ENCODE peak calls at places on chromosomes 12 and 14, in five cellular contexts. S is A549, N is endothelial cell of umbilical vein, R is mammary epithelial cell, V is GM23248. K is an unnamed sample.

GRCh38 chr12:112945515-112945914 is 7.2 kb downstream of the OAS3 start:
- DNase-seq in S (no peak), N (no peak), R (no peak), V (no peak), K (no peak)

GRCh38 chr12:53987748-53988147 is 2.8 kb downstream of the HOXC10 start:
- DNase-seq in S (no peak), N (no peak), R (no peak), V (no peak), K (no peak)

GRCh38 chr12:122282066-122282465 is 15.8 kb upstream of the VPS33A start:
- DNase-seq in S (peak; percentile 29), N (peak; percentile 13), R (peak; percentile 21), V (peak; percentile 84), K (no peak)

GRCh38 chr12:82688035-82688501 is 1.4 kb downstream of the TMTC2 start:
- DNase-seq in S (peak; percentile 20), N (peak; percentile 27), R (peak; percentile 15), V (peak; percentile 42), K (peak; percentile 44)

GRCh38 chr14:93033983-93034670 is 81.6 kb downstream of the ITPK1 start:
- DNase-seq in S (no peak), N (no peak), R (no peak), V (no peak), K (peak; percentile 63)

GRCh38 chr12:75550401-75550851 is 39.0 kb upstream of the KRR1 start:
- DNase-seq in S (no peak), N (peak; percentile 71), R (no peak), V (peak; percentile 6), K (no peak)

GRCh38 chr14:61051046-61051445 is 70.0 kb downstream of the SLC38A6 start:
- DNase-seq in S (no peak), N (no peak), R (no peak), V (peak; percentile 41), K (no peak)

GRCh38 chr14:25050494-25051170 is 685 bp upstream of the STXBP6 start:
- DNase-seq in S (no peak), N (peak; percentile 21), R (peak; percentile 58), V (peak; percentile 92), K (no peak)

GRCh38 chr14:91545946-91546716 is 36.0 kb upstream of the PPP4R3A start:
- DNase-seq in S (no peak), N (no peak), R (no peak), V (no peak), K (no peak)

GRCh38 chr14:84760506-84760905 is 769.4 kb upstream of the FLRT2 start:
- DNase-seq in S (no peak), N (no peak), R (no peak), V (no peak), K (no peak)

GRCh38 chr14:81784084-81784483 is 250.4 kb upstream of the SEL1L start:
- DNase-seq in S (no peak), N (no peak), R (no peak), V (no peak), K (no peak)

GRCh38 chr14:55458800-55459577 is 18.6 kb upstream of the TBPL2 start:
- DNase-seq in S (no peak), N (peak; percentile 75), R (peak; percentile 87), V (peak; percentile 75), K (no peak)

GRCh38 chr14:65223636-65224035 is 121.3 kb upstream of the MAX start:
- DNase-seq in S (no peak), N (no peak), R (no peak), V (peak; percentile 35), K (no peak)

GRCh38 chr14:52366796-52367315 is 52.7 kb downstream of the PTGER2 start:
- DNase-seq in S (no peak), N (no peak), R (no peak), V (no peak), K (no peak)

GRCh38 chr14:52370406-52370911 is 56.3 kb downstream of the PTGER2 start:
- DNase-seq in S (no peak), N (no peak), R (peak; percentile 91), V (no peak), K (no peak)

GRCh38 chr14:52363969-52364368 is 49.9 kb downstream of the PTGER2 start:
- DNase-seq in S (no peak), N (no peak), R (no peak), V (no peak), K (no peak)

GRCh38 chr14:52365071-52365470 is 51.0 kb downstream of the PTGER2 start:
- DNase-seq in S (no peak), N (no peak), R (no peak), V (no peak), K (no peak)

GRCh38 chr14:52369305-52369781 is 55.2 kb downstream of the PTGER2 start:
- DNase-seq in S (no peak), N (no peak), R (peak; percentile 90), V (peak; percentile 88), K (no peak)
- H3K4me2 ChIP-seq in S (no peak overlapping the region), N (no peak overlapping the region), R (peak overlapping the region; percentile 59), V (peak overlapping the region; percentile 63), K (no peak overlapping the region)

GRCh38 chr12:98725481-98726247 is 80.6 kb downstream of the APAF1 start:
- DNase-seq in S (peak; percentile 19), N (peak; percentile 51), R (peak; percentile 41), V (peak; percentile 84), K (peak; percentile 56)
- H3K27ac ChIP-seq in S (no peak overlapping the region), N (no peak overlapping the region), R (no peak overlapping the region), V (peak overlapping the region; percentile 30), K (no peak overlapping the region)

DNA sequence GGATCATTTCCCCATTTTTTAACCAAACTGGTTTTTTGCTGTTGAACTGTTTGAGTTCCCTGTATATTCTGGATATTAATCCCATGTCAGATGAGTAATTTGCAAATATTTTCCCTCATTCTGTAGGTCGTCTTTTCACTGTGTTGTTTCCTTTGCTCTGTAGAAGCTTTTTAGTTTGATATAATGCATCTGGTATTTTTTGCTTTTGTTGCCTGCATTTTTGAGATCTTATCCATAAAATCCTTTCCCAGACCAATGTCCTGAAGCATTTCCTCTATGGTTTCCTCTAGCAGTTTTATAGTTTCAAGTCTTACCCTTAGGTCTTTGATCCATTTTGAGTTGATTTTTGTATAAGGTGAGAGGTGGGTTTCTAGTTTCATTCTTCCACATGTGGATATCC is 71.3 kb downstream of the LRP6 start:
- DNase-seq in S (no peak), N (peak; percentile 14), R (no peak), V (no peak), K (no peak)
- H3K4me2 ChIP-seq in S (no peak overlapping the region), N (no peak overlapping the region), R (no peak overlapping the region), V (no peak overlapping the region), K (no peak overlapping the region)

DNA sequence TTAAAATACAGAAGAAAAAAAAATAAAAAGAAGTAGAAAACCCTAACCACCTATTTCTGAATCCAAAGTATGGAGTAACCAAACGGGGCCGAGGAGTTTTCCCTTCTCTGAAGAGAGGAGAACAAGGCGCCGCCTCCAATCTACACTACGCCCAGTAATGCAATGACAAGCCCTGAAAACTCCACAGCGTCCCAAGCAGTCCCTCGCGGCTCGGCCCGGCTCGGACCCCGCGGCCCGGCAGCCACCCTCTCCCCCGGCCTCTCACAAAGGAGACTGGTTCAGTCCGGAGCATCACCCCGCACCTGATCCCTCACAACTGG is 371 bp downstream of the CHD8 start:
- DNase-seq in S (no peak), N (no peak), R (peak; percentile 33), V (peak; percentile 81), K (no peak)
- H3K27ac ChIP-seq in S (peak overlapping the region; percentile 94), N (peak overlapping the region; percentile 59), R (peak overlapping the region; percentile 72), V (peak overlapping the region; percentile 97), K (peak overlapping the region; percentile 73)

K was measured in OCI-LY7.